ENCODE peak calls at places on chromosome 1, in four cellular contexts. U is Calu3; M is stimulated activated CD4-positive, alpha-beta T cell treated with anti-CD3 and anti-CD28 coated beads, Interleukin-2, amount 100 ng/mL, for 48 hours; B is Panc1. Z is an unnamed sample.

GRCh38 chr1:243974451-243975292 is 76.4 kb upstream of the ZBTB18 start:
- DNase-seq in B (no peak), M (no peak), U (no peak), Z (no peak)

GRCh38 chr1:231527586-231528174 is 789 bp upstream of the TSNAX start:
- DNase-seq in M (no peak), B (no peak), U (no peak), Z (no peak)

GRCh38 chr1:189424746-189425331 is 1052.8 kb downstream of the BRINP3 start:
- DNase-seq in U (no peak), M (no peak), B (no peak), Z (no peak)

GRCh38 chr1:192905049-192905448 is 96.2 kb downstream of the RGS2 start:
- DNase-seq in M (no peak), B (no peak), U (no peak), Z (no peak)

GRCh38 chr1:226638608-226639007 is 90.0 kb downstream of the STUM start:
- DNase-seq in U (no peak), M (no peak), B (no peak), Z (no peak)

GRCh38 chr1:181134543-181135461 is 46.3 kb downstream of the IER5 start:
- DNase-seq in B (no peak), U (peak), M (no peak), Z (no peak)

GRCh38 chr1:87134061-87134460 is 194.6 kb upstream of the LMO4 start:
- DNase-seq in U (no peak), M (no peak), B (no peak), Z (no peak)

GRCh38 chr1:16172964-16173446 is 17.1 kb upstream of the EPHA2 start:
- DNase-seq in M (no peak), U (no peak), B (no peak), Z (no peak)

GRCh38 chr1:92808353-92808752 is 23.4 kb upstream of the EVI5 start:
- DNase-seq in M (no peak), U (no peak), B (no peak), Z (no peak)